ENCODE peak calls at places on chromosomes 3 and 15, in seven cellular contexts. V is H9, U is mesenchymal stem cell, R is neuronal stem cell, P is H1, Z is trophoblast cell, W is mesendoderm. X is an unnamed sample.

GRCh38 chr3:11228041-11228440 is 44.2 kb upstream of the ATG7 start:
- DNase-seq in V (no peak), U (no peak), R (no peak), P (no peak), Z (no peak), W (no peak), X (no peak)

GRCh38 chr3:172222474-172223071 is 183.2 kb downstream of the FNDC3B start:
- DNase-seq in V (no peak), U (no peak), R (no peak), P (no peak), Z (no peak), W (no peak), X (no peak)

GRCh38 chr15:95626501-95627361 is 703.8 kb upstream of the NR2F2 start:
- DNase-seq in V (peak; percentile 29), U (no peak), R (peak; percentile 40), P (no peak), Z (peak; percentile 65), W (peak; percentile 39), X (peak; percentile 20)

GRCh38 chr15:62506217-62506805 is 341.2 kb upstream of the C2CD4B start:
- DNase-seq in V (no peak), U (peak; percentile 65), R (no peak), P (no peak), Z (peak; percentile 70), W (peak; percentile 37), X (peak; percentile 70)

GRCh38 chr3:70561796-70562195 is 249.4 kb upstream of the MDFIC2 start:
- DNase-seq in V (no peak), U (no peak), R (no peak), P (no peak), Z (no peak), W (no peak), X (no peak)

GRCh38 chr3:32591960-32592462 is 21.4 kb upstream of the DYNC1LI1 start:
- DNase-seq in V (no peak), U (no peak), R (no peak), P (no peak), Z (no peak), W (no peak), X (no peak)

GRCh38 chr3:40024526-40024925 is 215.1 kb downstream of the MYRIP start:
- DNase-seq in V (no peak), U (no peak), R (no peak), P (no peak), Z (no peak), W (no peak), X (no peak)

GRCh38 chr3:99647081-99647480 is 8.7 kb downstream of the COL8A1 start:
- DNase-seq in V (no peak), U (peak; percentile 59), R (no peak), P (no peak), Z (peak; percentile 75), W (no peak), X (peak; percentile 56)

DNA sequence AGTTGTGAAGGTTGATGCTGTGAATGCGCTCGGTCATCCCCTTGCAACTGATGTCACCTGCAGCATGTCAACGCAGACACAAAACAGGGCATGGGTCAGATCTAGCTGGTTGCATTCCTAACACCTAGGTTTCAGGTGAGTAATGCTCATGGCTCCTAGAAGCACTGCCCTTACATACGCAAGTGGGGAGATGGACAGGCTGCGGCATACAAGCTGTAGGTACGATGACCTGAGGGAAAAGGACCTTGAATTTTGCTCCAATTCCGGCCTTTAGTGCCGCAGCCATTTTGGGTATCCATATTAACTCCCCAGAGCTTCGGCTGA is 58.0 kb downstream of the TIGIT start:
- DNase-seq in V (no peak), U (no peak), R (no peak), P (no peak), Z (peak; percentile 77), W (peak; percentile 31), X (no peak)
- H3K18ac ChIP-seq in V (no peak overlapping the region), U (no peak overlapping the region), R (peak overlapping the region; percentile 63), P (no peak overlapping the region), Z (no peak overlapping the region), W (no peak overlapping the region), X (no peak overlapping the region)

GRCh38 chr3:62211675-62212429 is 161.5 kb downstream of the FEZF2 start:
- DNase-seq in V (no peak), U (no peak), R (no peak), P (no peak), Z (no peak), W (peak; percentile 46), X (no peak)
- H3K18ac ChIP-seq in V (no peak overlapping the region), U (no peak overlapping the region), R (no peak overlapping the region), P (no peak overlapping the region), Z (no peak overlapping the region), W (no peak overlapping the region), X (no peak overlapping the region)

GRCh38 chr15:74633781-74634180 is 18.1 kb downstream of the CLK3 start:
- DNase-seq in V (peak; percentile 21), U (no peak), R (no peak), P (no peak), Z (no peak), W (no peak), X (no peak)

GRCh38 chr15:74631408-74631807 is 15.8 kb downstream of the CLK3 start:
- DNase-seq in V (peak; percentile 20), U (no peak), R (no peak), P (no peak), Z (peak; percentile 21), W (no peak), X (no peak)

GRCh38 chr15:74631087-74631385 is 15.4 kb downstream of the CLK3 start:
- DNase-seq in V (no peak), U (no peak), R (no peak), P (no peak), Z (no peak), W (no peak), X (no peak)

GRCh38 chr15:74631935-74632560 is 16.4 kb downstream of the CLK3 start:
- DNase-seq in V (peak; percentile 76), U (peak; percentile 57), R (peak; percentile 26), P (peak; percentile 87), Z (peak; percentile 73), W (peak; percentile 65), X (peak; percentile 45)

GRCh38 chr15:74632601-74633000 is 17.0 kb downstream of the CLK3 start:
- DNase-seq in V (peak; percentile 22), U (no peak), R (no peak), P (no peak), Z (no peak), W (no peak), X (no peak)
- H3K18ac ChIP-seq in V (no peak overlapping the region), U (no peak overlapping the region), R (no peak overlapping the region), P (no peak overlapping the region), Z (no peak overlapping the region), W (no peak overlapping the region), X (no peak overlapping the region)

DNA sequence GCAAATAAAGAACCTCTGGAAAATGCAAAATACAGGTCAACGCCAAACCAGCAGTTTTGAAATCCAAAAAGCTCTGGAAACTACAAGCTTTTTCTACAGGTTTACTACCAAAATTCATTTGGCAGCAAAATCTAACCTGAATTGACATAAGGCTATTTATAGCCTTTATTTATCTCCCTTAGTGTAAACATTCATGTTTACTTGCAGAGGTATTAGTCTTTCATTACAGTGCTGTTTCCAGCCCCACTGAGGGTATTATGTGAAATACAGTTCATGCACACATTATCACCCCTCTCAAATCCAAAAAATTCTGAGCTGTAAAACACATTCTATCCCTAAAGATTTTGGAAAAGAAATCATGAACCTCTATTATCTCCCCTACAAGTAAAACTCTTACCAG is 7.2 kb downstream of the SKIC8 start:
- DNase-seq in V (no peak), U (no peak), R (no peak), P (no peak), Z (no peak), W (no peak), X (no peak)
- H3K18ac ChIP-seq in V (no peak overlapping the region), U (no peak overlapping the region), R (no peak overlapping the region), P (no peak overlapping the region), Z (no peak overlapping the region), W (no peak overlapping the region), X (no peak overlapping the region)

DNA sequence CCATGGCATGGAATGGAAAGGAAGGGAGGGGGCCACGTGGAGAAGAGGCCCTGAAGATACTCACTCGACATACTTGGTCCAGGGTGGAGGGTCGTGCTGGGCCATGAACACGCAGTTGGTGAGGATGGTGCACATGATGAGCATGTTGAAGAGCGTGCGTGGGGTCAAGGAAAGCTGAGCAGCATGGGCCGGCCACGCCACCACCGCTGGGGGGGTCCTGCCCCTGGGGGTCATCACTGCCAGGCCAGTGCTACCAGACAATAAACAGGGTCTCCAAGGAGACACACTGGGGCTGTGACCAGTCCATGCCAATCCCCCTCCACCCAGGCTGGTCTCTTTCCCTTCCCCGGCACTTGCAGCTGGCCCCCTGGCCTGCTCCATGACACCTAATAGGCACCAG is 27.2 kb downstream of the SCN5A start:
- DNase-seq in V (no peak), U (no peak), R (no peak), P (no peak), Z (no peak), W (no peak), X (no peak)
- H3K18ac ChIP-seq in V (no peak overlapping the region), U (no peak overlapping the region), R (peak overlapping the region; percentile 55), P (no peak overlapping the region), Z (no peak overlapping the region), W (no peak overlapping the region), X (no peak overlapping the region)

GRCh38 chr3:65484964-65485363 is 553.8 kb downstream of the MAGI1 start:
- DNase-seq in V (no peak), U (no peak), R (no peak), P (no peak), Z (no peak), W (no peak), X (no peak)
- H3K18ac ChIP-seq in V (no peak overlapping the region), U (no peak overlapping the region), R (no peak overlapping the region), P (no peak overlapping the region), Z (no peak overlapping the region), W (no peak overlapping the region), X (no peak overlapping the region)

X was measured in IMR-90.